ENCODE peak calls at places on chromosome 21, in eight cellular contexts. P is osteocyte, T is HepG2, H is choroid plexus epithelial cell, L is neural crest cell, M is HCT116, D is type B pancreatic cell, X is activated B cell treated with CpG ODN at 0.5 μM for 24 hours. O is an unnamed sample.

GRCh38 chr21:46191257-46191685 is 7.0 kb upstream of the SPATC1L start:
- DNase-seq in L (no peak), X (no peak), P (peak), D (no peak), H (peak), T (no peak), M (no peak), O (peak)

GRCh38 chr21:15098908-15099307 is 34.1 kb upstream of the NRIP1 start:
- DNase-seq in X (no peak), M (no peak), D (no peak), T (no peak), H (no peak), L (no peak), P (no peak), O (no peak)

GRCh38 chr21:36663033-36663855 is 35.7 kb upstream of the SIM2 start:
- DNase-seq in P (no peak), L (no peak), M (no peak), T (no peak), D (no peak), X (no peak), H (peak), O (peak)

GRCh38 chr21:45317401-45318145 is 29.9 kb upstream of the POFUT2 start:
- DNase-seq in D (no peak), X (no peak), T (peak), M (peak), P (no peak), L (no peak), H (peak), O (peak)

GRCh38 chr21:44984792-44985440 is 45.1 kb downstream of the SLX9 start:
- DNase-seq in P (no peak), T (peak), M (no peak), H (no peak), D (no peak), X (no peak), L (no peak), O (no peak)

GRCh38 chr21:30689822-30690221 is 28.8 kb downstream of the KRTAP21-3 start:
- DNase-seq in H (no peak), P (no peak), T (no peak), D (no peak), L (no peak), X (no peak), M (no peak), O (no peak)

GRCh38 chr21:14403681-14404318 is 20.9 kb upstream of the HSPA13 start:
- DNase-seq in D (no peak), P (no peak), T (peak), M (peak), X (no peak), H (peak), L (no peak), O (peak)

GRCh38 chr21:44748621-44749020 is 37.2 kb upstream of the TSPEAR start:
- DNase-seq in L (no peak), X (no peak), D (no peak), T (no peak), H (no peak), M (no peak), P (no peak), O (no peak)

GRCh38 chr21:15210235-15210678 is 145.5 kb upstream of the NRIP1 start:
- DNase-seq in T (peak), L (no peak), D (no peak), M (no peak), P (no peak), H (peak), X (no peak), O (peak)

GRCh38 chr21:45973475-45974072 is 8.0 kb upstream of the COL6A1 start:
- DNase-seq in M (peak), D (no peak), H (peak), L (peak), P (no peak), X (peak), T (peak), O (peak)

GRCh38 chr21:23083242-23083641 is 2085.0 kb downstream of the NCAM2 start:
- DNase-seq in T (no peak), L (no peak), P (no peak), M (no peak), D (no peak), H (no peak), X (no peak), O (no peak)

GRCh38 chr21:31450971-31451370 is 106.9 kb upstream of the TIAM1 start:
- DNase-seq in T (no peak), D (no peak), H (no peak), P (no peak), M (no peak), X (no peak), L (no peak), O (no peak)

GRCh38 chr21:44845418-44846200 is 27.7 kb upstream of the SUMO3 start:
- DNase-seq in T (peak), P (no peak), X (peak), L (peak), M (no peak), H (peak), D (no peak), O (peak)

GRCh38 chr21:44596068-44596725 is 3.9 kb upstream of the KRTAP10-6 start:
- DNase-seq in M (no peak), D (no peak), H (no peak), P (peak), T (no peak), L (no peak), X (no peak), O (no peak)

GRCh38 chr21:8991088-8991907 is 1530.1 kb upstream of the TPTE start:
- DNase-seq in T (peak), L (no peak), P (no peak), D (no peak), X (no peak), M (no peak), H (no peak), O (no peak)

GRCh38 chr21:40276001-40276400 is 408.8 kb downstream of the PCP4 start:
- DNase-seq in X (no peak), P (no peak), T (no peak), L (no peak), H (no peak), M (no peak), D (no peak), O (no peak)

GRCh38 chr21:46627726-46628125 is 7.7 kb upstream of the PRMT2 start:
- DNase-seq in L (no peak), H (no peak), D (no peak), X (no peak), P (no peak), M (no peak), T (no peak), O (no peak)

GRCh38 chr21:16517380-16517779 is 787.6 kb downstream of the USP25 start:
- DNase-seq in L (no peak), P (no peak), T (no peak), D (no peak), M (no peak), X (no peak), H (peak), O (no peak)

GRCh38 chr21:45859762-45860357 is 121.7 kb upstream of the COL6A1 start:
- DNase-seq in T (no peak), L (no peak), H (no peak), D (no peak), X (no peak), M (no peak), P (peak), O (no peak)

GRCh38 chr21:17753736-17754135 is 65.4 kb downstream of the C21orf91 start:
- DNase-seq in H (no peak), T (no peak), P (no peak), X (no peak), M (no peak), D (no peak), L (no peak), O (no peak)

GRCh38 chr21:14554948-14555347 is 8.8 kb upstream of the SAMSN1 start:
- DNase-seq in H (peak), T (no peak), P (no peak), D (no peak), L (no peak), M (no peak), X (no peak), O (peak)

GRCh38 chr21:14259669-14260458 is 43.9 kb downstream of the RBM11 start:
- DNase-seq in M (peak), P (no peak), X (no peak), T (peak), D (no peak), H (peak), L (no peak), O (peak)

GRCh38 chr21:46097826-46098286 is at the start of gene COL6A2:
- DNase-seq in H (peak), X (peak), D (peak), P (peak), M (no peak), L (peak), T (no peak), O (peak)

GRCh38 chr21:33080376-33080775 is 10.4 kb downstream of the OLIG1 start:
- DNase-seq in T (no peak), M (no peak), P (no peak), H (no peak), D (no peak), X (no peak), L (no peak), O (no peak)

GRCh38 chr21:17051054-17051453 is 461.8 kb upstream of the CXADR start:
- DNase-seq in L (no peak), M (no peak), T (no peak), X (no peak), D (no peak), H (no peak), P (no peak), O (no peak)

GRCh38 chr21:21238882-21239400 is 240.7 kb downstream of the NCAM2 start:
- DNase-seq in T (no peak), D (no peak), H (no peak), M (no peak), P (no peak), X (no peak), L (no peak), O (no peak)
- TF ChIP-seq CTCF in T (no peak), D (no peak), H (no peak), M (no peak), P (no peak), X (no peak), L (no peak), O (no peak)

DNA sequence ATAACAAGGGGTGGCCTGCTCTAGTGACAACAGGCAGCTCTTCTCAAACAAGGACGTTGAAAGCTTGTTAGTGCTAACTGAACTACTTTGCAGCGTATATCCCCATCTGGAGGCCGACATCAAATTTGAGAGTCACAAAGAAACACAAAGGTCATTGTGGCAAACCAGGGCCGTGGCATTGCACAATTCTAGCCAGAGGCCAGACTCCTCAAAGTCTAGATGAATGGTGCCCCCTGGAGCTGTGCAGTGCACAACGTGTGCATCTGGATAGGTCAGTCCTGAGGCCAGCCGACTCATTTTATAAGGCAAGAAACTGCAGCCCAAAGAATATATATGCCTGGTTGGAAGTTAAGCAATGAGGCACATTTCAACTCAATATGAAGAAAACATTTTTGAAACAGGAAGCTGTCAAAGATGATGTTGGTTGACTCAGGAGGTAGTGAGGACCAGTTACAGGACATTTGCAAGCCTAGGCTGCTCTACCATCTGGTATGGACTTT is 459.3 kb upstream of the RUNX1 start:
- DNase-seq in M (peak), D (no peak), X (no peak), H (peak), T (peak), P (no peak), L (peak), O (peak)
- TF ChIP-seq CTCF in M (peak), D (no peak), X (no peak), H (peak), T (peak), P (peak), L (peak), O (no peak)

DNA sequence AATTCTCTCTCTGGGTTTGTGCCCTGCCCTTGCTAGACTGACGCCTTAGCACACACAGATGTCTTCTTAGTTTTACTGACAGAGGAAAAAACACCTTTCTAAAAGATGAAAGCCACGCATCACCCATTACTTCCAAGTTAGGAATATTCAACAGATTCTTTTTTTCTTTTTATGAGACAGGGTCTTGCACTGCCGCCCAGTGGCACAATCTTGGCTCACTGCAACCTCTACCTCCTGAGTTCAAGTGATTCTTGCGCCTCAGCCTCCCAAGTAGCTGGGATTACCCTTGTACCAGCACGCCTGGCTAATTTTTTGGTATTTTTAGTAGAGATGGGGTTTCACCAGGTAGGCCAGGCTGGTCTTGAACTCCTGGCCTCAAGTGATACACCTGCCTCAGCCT is 169.2 kb downstream of the APP start:
- DNase-seq in L (no peak), H (no peak), P (no peak), M (no peak), T (no peak), D (no peak), X (no peak), O (no peak)
- TF ChIP-seq CTCF in L (no peak), H (no peak), P (no peak), M (no peak), T (no peak), D (no peak), X (no peak), O (no peak)

GRCh38 chr21:42591170-42591869 is 62.1 kb upstream of the PDE9A start:
- DNase-seq in L (no peak), X (no peak), T (no peak), D (no peak), M (no peak), H (no peak), P (no peak), O (no peak)

GRCh38 chr21:42592156-42592820 is 61.1 kb upstream of the PDE9A start:
- DNase-seq in X (no peak), H (no peak), P (no peak), L (no peak), D (no peak), M (no peak), T (no peak), O (no peak)

GRCh38 chr21:42594616-42595280 is 58.7 kb upstream of the PDE9A start:
- DNase-seq in D (no peak), L (no peak), T (no peak), M (no peak), P (no peak), H (no peak), X (no peak), O (no peak)

GRCh38 chr21:42593815-42594157 is 59.6 kb upstream of the PDE9A start:
- DNase-seq in M (no peak), D (no peak), T (no peak), L (no peak), X (no peak), P (no peak), H (no peak), O (no peak)

GRCh38 chr21:42593007-42593814 is 60.2 kb upstream of the PDE9A start:
- DNase-seq in L (peak), H (peak), X (peak), M (peak), P (peak), D (peak), T (peak), O (peak)
- TF ChIP-seq CTCF in L (peak), H (peak), X (no peak), M (peak), P (peak), D (peak), T (peak), O (peak)

GRCh38 chr21:28742527-28742926 is 250.2 kb downstream of the LTN1 start:
- DNase-seq in H (peak), L (no peak), M (no peak), P (no peak), X (no peak), T (no peak), D (no peak), O (peak)
- TF ChIP-seq CTCF in H (peak), L (peak), M (no peak), P (peak), X (no peak), T (no peak), D (peak), O (peak)

O was measured in MCF 10A.